ENCODE peak calls at places on chromosomes 12 and 14, in five cellular contexts. T is right atrium auricular region, J is lung, H is GM06990, N is WERI-Rb-1. D is an unnamed sample.

GRCh38 chr12:25806271-25806670 is 152.2 kb upstream of the RASSF8 start:
- DNase-seq in T (no peak), J (no peak), H (no peak), N (no peak), D (no peak)

GRCh38 chr14:72492196-72492595 is 401.7 kb downstream of the DPF3 start:
- DNase-seq in T (no peak), J (no peak), H (no peak), N (no peak), D (no peak)

GRCh38 chr14:90381999-90382451 is 14.8 kb upstream of the CALM1 start:
- DNase-seq in T (no peak), J (peak; percentile 56), H (no peak), N (peak; percentile 26), D (peak; percentile 64)

GRCh38 chr12:51855586-51856428 is 7.3 kb upstream of the FIGNL2 start:
- DNase-seq in T (no peak), J (no peak), H (no peak), N (no peak), D (peak; percentile 94)

GRCh38 chr14:101362529-101363260 is 198.6 kb upstream of the DIO3 start:
- DNase-seq in T (no peak), J (no peak), H (no peak), N (no peak), D (no peak)

GRCh38 chr14:104315169-104315568 is 176.8 kb downstream of the KIF26A start:
- DNase-seq in T (no peak), J (no peak), H (no peak), N (no peak), D (peak; percentile 68)

GRCh38 chr14:44745371-44745770 is 216.4 kb downstream of the KLHL28 start:
- DNase-seq in T (no peak), J (no peak), H (no peak), N (no peak), D (no peak)

GRCh38 chr12:119409043-119409442 is 74.5 kb downstream of the CCDC60 start:
- DNase-seq in T (no peak), J (no peak), H (no peak), N (no peak), D (no peak)

GRCh38 chr12:92649511-92650227 is 53.1 kb upstream of the PLEKHG7 start:
- DNase-seq in T (peak; percentile 69), J (peak; percentile 55), H (peak; percentile 39), N (peak; percentile 70), D (peak; percentile 56)

GRCh38 chr12:85814116-85814515 is 22.1 kb downstream of the RASSF9 start:
- DNase-seq in T (no peak), J (no peak), H (no peak), N (no peak), D (no peak)

GRCh38 chr14:102043251-102044025 is 43.4 kb downstream of the HSP90AA1 start:
- DNase-seq in T (no peak), J (no peak), H (no peak), N (no peak), D (peak; percentile 12)

GRCh38 chr12:110253176-110253575 is 27.9 kb upstream of the ATP2A2 start:
- DNase-seq in T (peak; percentile 86), J (no peak), H (no peak), N (peak; percentile 36), D (no peak)

GRCh38 chr12:57550628-57551549 is 1.0 kb downstream of the KIF5A start:
- DNase-seq in T (no peak), J (no peak), H (no peak), N (no peak), D (no peak)

GRCh38 chr14:75247286-75247922 is 31.2 kb upstream of the FOS start:
- DNase-seq in T (no peak), J (no peak), H (peak; percentile 24), N (no peak), D (no peak)

GRCh38 chr12:100793182-100793581 is 1.4 kb upstream of the ANO4 start:
- DNase-seq in T (no peak), J (no peak), H (no peak), N (no peak), D (no peak)

GRCh38 chr14:94622653-94623421 is 10.6 kb downstream of the SERPINA3 start:
- DNase-seq in T (no peak), J (no peak), H (no peak), N (no peak), D (no peak)

GRCh38 chr12:124970647-124971402 is 18.1 kb downstream of the DHX37 start:
- DNase-seq in T (no peak), J (no peak), H (no peak), N (no peak), D (peak; percentile 42)

GRCh38 chr14:67738740-67739504 is 37.2 kb downstream of the RDH12 start:
- DNase-seq in T (peak; percentile 92), J (peak; percentile 37), H (no peak), N (no peak), D (no peak)

GRCh38 chr14:62428429-62429203 is 616.6 kb downstream of the KCNH5 start:
- DNase-seq in T (no peak), J (no peak), H (no peak), N (peak; percentile 48), D (no peak)

GRCh38 chr12:132478433-132478803 is 11.5 kb upstream of the FBRSL1 start:
- DNase-seq in T (no peak), J (no peak), H (no peak), N (no peak), D (no peak)

GRCh38 chr14:92692822-92693226 is 55.6 kb downstream of the LGMN start:
- DNase-seq in T (no peak), J (peak; percentile 82), H (no peak), N (no peak), D (no peak)

GRCh38 chr14:64966976-64967375 is 5.2 kb downstream of the RAB15 start:
- DNase-seq in T (no peak), J (peak; percentile 61), H (no peak), N (no peak), D (no peak)

GRCh38 chr12:56151672-56152131 is 685 bp upstream of the MYL6B start:
- DNase-seq in T (peak; percentile 73), J (peak; percentile 63), H (peak; percentile 66), N (peak; percentile 78), D (peak; percentile 84)

GRCh38 chr14:32254952-32255679 is 52.0 kb upstream of the RNU6-8 start:
- DNase-seq in T (peak; percentile 80), J (peak; percentile 64), H (peak; percentile 6), N (peak; percentile 68), D (peak; percentile 75)

GRCh38 chr12:88362439-88362838 is 217.8 kb downstream of the KITLG start:
- DNase-seq in T (no peak), J (no peak), H (no peak), N (no peak), D (no peak)

GRCh38 chr12:11823043-11823442 is 173.6 kb downstream of the ETV6 start:
- DNase-seq in T (no peak), J (no peak), H (no peak), N (no peak), D (no peak)

GRCh38 chr14:35402323-35403084 is 2.0 kb downstream of the NFKBIA start:
- DNase-seq in T (no peak), J (no peak), H (no peak), N (no peak), D (no peak)

GRCh38 chr12:8698132-8698829 is 490 bp downstream of the RIMKLB start:
- DNase-seq in T (no peak), J (peak; percentile 45), H (peak; percentile 54), N (peak; percentile 68), D (peak; percentile 91)

GRCh38 chr12:60333461-60333860 is 737.6 kb downstream of the SLC16A7 start:
- DNase-seq in T (no peak), J (no peak), H (no peak), N (no peak), D (no peak)

GRCh38 chr14:78342879-78343278 is 172.7 kb downstream of the NRXN3 start:
- DNase-seq in T (no peak), J (no peak), H (no peak), N (no peak), D (no peak)

GRCh38 chr12:2977776-2978175 is 18.6 kb downstream of the TEAD4 start:
- DNase-seq in T (no peak), J (no peak), H (no peak), N (no peak), D (peak; percentile 52)

GRCh38 chr12:2982361-2982760 is 23.2 kb downstream of the TEAD4 start:
- DNase-seq in T (no peak), J (no peak), H (no peak), N (no peak), D (peak; percentile 27)

GRCh38 chr12:2980630-2981029 is 21.4 kb downstream of the TEAD4 start:
- DNase-seq in T (no peak), J (no peak), H (no peak), N (no peak), D (no peak)

GRCh38 chr12:2976581-2976996 is 17.4 kb downstream of the TEAD4 start:
- DNase-seq in T (no peak), J (no peak), H (no peak), N (no peak), D (peak; percentile 73)

GRCh38 chr12:2979806-2980205 is 20.6 kb downstream of the TEAD4 start:
- DNase-seq in T (no peak), J (no peak), H (no peak), N (no peak), D (no peak)
- H3K4me3 ChIP-seq in T (no peak overlapping the region), J (no peak overlapping the region), H (no peak overlapping the region), N (no peak overlapping the region), D (no peak overlapping the region)

DNA sequence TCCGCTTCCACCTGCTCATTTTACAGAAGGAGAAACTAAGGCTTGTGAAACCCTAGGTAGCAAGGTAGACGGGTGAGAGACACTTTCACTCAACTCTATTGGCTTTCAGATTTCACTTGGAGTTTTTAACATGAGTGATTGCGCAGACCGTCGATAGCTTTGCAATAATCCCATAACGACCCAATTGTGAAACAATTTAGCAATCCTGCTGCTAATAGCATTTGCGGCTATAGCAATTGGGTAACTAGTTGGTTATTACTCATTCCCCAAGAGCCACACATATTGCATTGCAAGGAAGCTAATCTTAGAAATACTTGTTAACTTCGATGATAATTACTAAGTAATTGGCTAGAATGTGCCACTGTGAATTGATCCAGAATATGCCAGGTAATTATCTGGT is 159.9 kb upstream of the NOS1 start:
- DNase-seq in T (no peak), J (no peak), H (no peak), N (no peak), D (no peak)
- H3K36me3 ChIP-seq in T (no peaks in the 10 kb centered on the region), J (no peaks in the 10 kb centered on the region), H (no peaks in the 10 kb centered on the region), N (no peaks in the 10 kb centered on the region), D (no peaks in the 10 kb centered on the region)

DNA sequence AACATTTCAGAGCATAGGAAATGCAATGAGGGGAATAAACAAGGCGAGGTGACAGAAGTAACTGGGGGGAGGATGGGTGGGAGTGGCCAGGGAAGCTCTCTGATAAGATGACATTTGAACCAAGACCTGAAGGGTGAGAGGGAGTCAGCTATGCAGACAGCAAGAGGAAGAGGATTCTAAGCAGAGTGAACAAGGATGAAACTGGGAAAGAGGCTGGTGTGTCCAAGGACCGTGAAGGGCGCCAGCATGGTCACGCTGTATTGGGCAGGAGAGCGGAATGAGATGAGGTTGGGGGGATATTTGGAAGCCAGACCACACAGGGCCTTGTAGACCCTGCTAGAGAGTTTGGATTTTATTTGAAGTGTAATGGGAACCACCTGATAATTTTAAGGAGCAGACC is 10.5 kb upstream of the PPP1R1A start:
- DNase-seq in T (no peak), J (no peak), H (no peak), N (no peak), D (no peak)
- H3K27me3 ChIP-seq in T (no peaks in the 10 kb centered on the region), J (no peaks in the 10 kb centered on the region), H (peaks cover 2% of the 10 kb centered on the region), N (peaks cover 32% of the 10 kb centered on the region), D (peaks cover 10% of the 10 kb centered on the region)

DNA sequence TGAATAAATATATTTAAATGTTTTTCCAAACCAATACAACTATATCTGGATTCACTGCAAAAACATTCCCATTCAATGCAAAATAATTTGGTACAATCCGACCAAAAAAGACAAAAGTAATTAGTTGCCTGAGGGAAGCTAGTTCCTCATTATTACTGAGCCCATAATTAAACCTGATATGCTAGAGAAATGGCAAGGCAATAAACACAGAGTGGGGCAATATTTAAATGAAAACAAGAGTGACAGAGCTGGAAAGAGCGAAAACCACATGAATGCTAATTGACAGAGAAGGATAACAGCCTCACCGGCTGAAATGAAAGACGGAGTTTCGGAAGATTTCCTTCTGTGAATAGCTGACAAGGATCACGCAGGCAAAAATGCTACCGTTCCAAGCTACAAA is 82.6 kb downstream of the TMCC3 start:
- DNase-seq in T (no peak), J (no peak), H (no peak), N (no peak), D (no peak)
- H3K4me3 ChIP-seq in T (no peak overlapping the region), J (no peak overlapping the region), H (no peak overlapping the region), N (no peak overlapping the region), D (no peak overlapping the region)